ENCODE peak calls at places on chromosomes 5 and 9, in nine cellular contexts. U is T follicular helper cell; O is erythroblast; E is heart left ventricle; W is activated CD8-positive, alpha-beta memory T cell treated with anti-CD3 and anti-CD28 coated beads, Interleukin-2, amount 10 ng/mL, durations not matched to agents 7 days and 5 days; X is GOT3; L is NCI-H82; D is mesothelial cell of epicardium; C is tibial artery. F is an unnamed sample.

GRCh38 chr9:36126016-36126786 is 10.3 kb upstream of the GLIPR2 start:
- DNase-seq in C (no peak), O (no peak), D (no peak), U (no peak), L (no peak), X (no peak), W (no peak), E (no peak), F (no peak)

GRCh38 chr9:79080536-79080935 is 491.2 kb upstream of the TLE4 start:
- DNase-seq in C (no peak), O (no peak), E (no peak), L (peak; percentile 34), X (no peak), U (no peak), D (no peak), W (no peak), F (no peak)

GRCh38 chr9:504921-505821 is 290.5 kb downstream of the DOCK8 start:
- DNase-seq in C (no peak), X (no peak), D (peak; percentile 56), U (no peak), E (peak; percentile 50), O (peak; percentile 35), W (no peak), L (peak; percentile 40), F (peak; percentile 84)

GRCh38 chr5:173623296-173623771 is 6.9 kb upstream of the BOD1 start:
- DNase-seq in D (no peak), O (no peak), C (no peak), X (no peak), E (no peak), W (no peak), L (no peak), U (no peak), F (no peak)

GRCh38 chr5:44183312-44183711 is 205.9 kb downstream of the FGF10 start:
- DNase-seq in C (no peak), D (no peak), X (no peak), L (no peak), W (no peak), U (no peak), E (no peak), O (no peak), F (no peak)

GRCh38 chr5:32030686-32031478 is 143.2 kb downstream of the GOLPH3 start:
- DNase-seq in C (no peak), O (no peak), W (no peak), E (no peak), X (no peak), U (no peak), D (no peak), L (no peak), F (no peak)

GRCh38 chr9:77019810-77020437 is 469 bp downstream of the FOXB2 start:
- DNase-seq in O (no peak), W (no peak), L (no peak), C (no peak), E (no peak), X (no peak), D (no peak), U (no peak), F (no peak)

GRCh38 chr5:127785098-127785927 is 82.1 kb downstream of the CCDC192 start:
- DNase-seq in L (no peak), O (no peak), U (no peak), W (peak; percentile 78), X (no peak), C (no peak), D (no peak), E (no peak), F (no peak)

GRCh38 chr5:76007904-76008303 is 75.3 kb upstream of the SV2C start:
- DNase-seq in W (no peak), L (no peak), E (no peak), U (no peak), O (no peak), X (no peak), D (no peak), C (no peak), F (no peak)

GRCh38 chr9:72557549-72557948 is 36.1 kb downstream of the TMC1 start:
- DNase-seq in O (peak; percentile 83), X (no peak), W (peak; percentile 51), U (no peak), L (no peak), C (no peak), E (no peak), D (no peak), F (no peak)

GRCh38 chr9:124697326-124698200 is 73.5 kb downstream of the NR6A1 start:
- DNase-seq in E (no peak), L (no peak), U (no peak), X (no peak), D (no peak), C (no peak), W (no peak), O (no peak), F (no peak)

GRCh38 chr9:11128156-11128555 is 515.4 kb upstream of the PTPRD start:
- DNase-seq in U (no peak), X (no peak), E (no peak), W (no peak), C (no peak), D (no peak), L (no peak), O (no peak), F (no peak)

GRCh38 chr9:297104-297794 is 82.6 kb downstream of the DOCK8 start:
- DNase-seq in O (peak; percentile 67), C (peak; percentile 65), D (no peak), X (no peak), L (no peak), E (peak; percentile 33), U (no peak), W (peak; percentile 59), F (peak; percentile 82)

GRCh38 chr5:89584339-89584956 is 701.5 kb upstream of the MEF2C start:
- DNase-seq in E (no peak), U (no peak), O (no peak), W (no peak), L (no peak), D (no peak), X (no peak), C (no peak), F (no peak)

GRCh38 chr9:83544002-83544698 is 5.9 kb upstream of the FRMD3 start:
- DNase-seq in U (no peak), O (peak; percentile 68), E (peak; percentile 35), L (peak; percentile 82), X (no peak), W (no peak), D (no peak), C (no peak), F (no peak)

GRCh38 chr5:158287643-158288228 is 428.8 kb upstream of the CLINT1 start:
- DNase-seq in L (no peak), C (no peak), D (no peak), W (no peak), E (no peak), X (peak; percentile 7), U (no peak), O (no peak), F (no peak)

GRCh38 chr5:164844348-164844747 is 1338.9 kb downstream of the MAT2B start:
- DNase-seq in E (no peak), L (no peak), X (no peak), W (no peak), U (no peak), C (no peak), D (no peak), O (no peak), F (no peak)

GRCh38 chr5:118963169-118963568 is 25.2 kb downstream of the DTWD2 start:
- DNase-seq in U (no peak), W (no peak), X (no peak), C (no peak), O (no peak), L (no peak), D (no peak), E (no peak), F (no peak)

GRCh38 chr9:100492952-100493351 is 20.0 kb downstream of the TMEFF1 start:
- DNase-seq in E (no peak), W (no peak), L (no peak), C (no peak), O (no peak), X (no peak), D (no peak), U (no peak), F (no peak)

GRCh38 chr5:8844847-8845246 is 701.0 kb downstream of the SEMA5A start:
- DNase-seq in O (no peak), U (no peak), L (no peak), W (no peak), C (no peak), E (no peak), X (no peak), D (no peak), F (no peak)

GRCh38 chr5:59125961-59126360 is 543.1 kb downstream of the RAB3C start:
- DNase-seq in L (no peak), E (no peak), U (no peak), D (no peak), X (no peak), O (no peak), W (no peak), C (no peak), F (no peak)

GRCh38 chr5:132103380-132103951 is 29.9 kb downstream of the CSF2 start:
- DNase-seq in C (peak; percentile 94), U (peak; percentile 54), W (peak; percentile 91), L (no peak), E (peak; percentile 90), O (peak; percentile 56), X (peak; percentile 61), D (no peak), F (peak; percentile 83)

GRCh38 chr5:74205745-74206570 is 434.6 kb downstream of the ENC1 start:
- DNase-seq in D (no peak), L (no peak), O (no peak), U (no peak), E (no peak), X (no peak), C (no peak), W (no peak), F (no peak)

GRCh38 chr9:120405134-120405533 is 174.8 kb downstream of the CDK5RAP2 start:
- DNase-seq in C (no peak), L (no peak), U (no peak), E (no peak), X (no peak), O (peak; percentile 24), D (no peak), W (no peak), F (no peak)

GRCh38 chr5:154686490-154686889 is 68.7 kb upstream of the LARP1 start:
- DNase-seq in D (no peak), C (no peak), U (no peak), W (no peak), E (no peak), X (no peak), O (peak; percentile 44), L (peak; percentile 3), F (no peak)

F was measured in spleen.